ENCODE peak calls at places on chromosomes 2 and 18, in six cellular contexts. One of them, this sample, is unnamed.

GRCh38 chr2:234020332-234020731 is 30.2 kb upstream of the SPP2 start:
- DNase-seq in WTC11: no peak
- DNase-seq in amygdala: no peak
- DNase-seq in stimulated activated CD4-positive, alpha-beta T cell treated with anti-CD3 and anti-CD28 coated beads, TNF-alpha, amount 100 ng/mL, for 1 hour: no peak
- DNase-seq in H54: no peak
- DNase-seq in GF-D8: no peak
- DNase-seq in this sample: no peak

GRCh38 chr2:158319269-158319668 is 137.3 kb downstream of the CCDC148 start:
- DNase-seq in H54: no peak
- DNase-seq in stimulated activated CD4-positive, alpha-beta T cell treated with anti-CD3 and anti-CD28 coated beads, TNF-alpha, amount 100 ng/mL, for 1 hour: no peak
- DNase-seq in amygdala: no peak
- DNase-seq in WTC11: no peak
- DNase-seq in GF-D8: no peak
- DNase-seq in this sample: no peak

GRCh38 chr2:166900700-166901099 is 12.4 kb downstream of the XIRP2 start:
- DNase-seq in WTC11: no peak
- DNase-seq in amygdala: no peak
- DNase-seq in stimulated activated CD4-positive, alpha-beta T cell treated with anti-CD3 and anti-CD28 coated beads, TNF-alpha, amount 100 ng/mL, for 1 hour: no peak
- DNase-seq in H54: no peak
- DNase-seq in GF-D8: no peak
- DNase-seq in this sample: peak; percentile 67

GRCh38 chr2:121485039-121485438 is 45.6 kb upstream of the RNU4ATAC start:
- DNase-seq in GF-D8: no peak
- DNase-seq in stimulated activated CD4-positive, alpha-beta T cell treated with anti-CD3 and anti-CD28 coated beads, TNF-alpha, amount 100 ng/mL, for 1 hour: no peak
- DNase-seq in WTC11: no peak
- DNase-seq in amygdala: no peak
- DNase-seq in H54: peak; percentile 52
- DNase-seq in this sample: no peak

GRCh38 chr18:57859314-57859713 is 56.2 kb upstream of the ATP8B1 start:
- DNase-seq in GF-D8: no peak
- DNase-seq in stimulated activated CD4-positive, alpha-beta T cell treated with anti-CD3 and anti-CD28 coated beads, TNF-alpha, amount 100 ng/mL, for 1 hour: no peak
- DNase-seq in amygdala: no peak
- DNase-seq in WTC11: peak; percentile 20
- DNase-seq in H54: no peak
- DNase-seq in this sample: peak; percentile 44

GRCh38 chr2:86764661-86765307 is 25.9 kb downstream of the CD8A start:
- DNase-seq in WTC11: no peak
- DNase-seq in stimulated activated CD4-positive, alpha-beta T cell treated with anti-CD3 and anti-CD28 coated beads, TNF-alpha, amount 100 ng/mL, for 1 hour: no peak
- DNase-seq in amygdala: no peak
- DNase-seq in H54: no peak
- DNase-seq in GF-D8: peak; percentile 11
- DNase-seq in this sample: peak; percentile 43

GRCh38 chr2:134399096-134399495 is 145.2 kb downstream of the MGAT5 start:
- DNase-seq in WTC11: no peak
- DNase-seq in H54: no peak
- DNase-seq in stimulated activated CD4-positive, alpha-beta T cell treated with anti-CD3 and anti-CD28 coated beads, TNF-alpha, amount 100 ng/mL, for 1 hour: no peak
- DNase-seq in GF-D8: peak; percentile 26
- DNase-seq in amygdala: no peak
- DNase-seq in this sample: no peak

GRCh38 chr18:9673296-9674251 is 34.5 kb upstream of the RAB31 start:
- DNase-seq in stimulated activated CD4-positive, alpha-beta T cell treated with anti-CD3 and anti-CD28 coated beads, TNF-alpha, amount 100 ng/mL, for 1 hour: no peak
- DNase-seq in H54: peak; percentile 40
- DNase-seq in GF-D8: peak; percentile 71
- DNase-seq in amygdala: no peak
- DNase-seq in WTC11: no peak
- DNase-seq in this sample: peak; percentile 86

GRCh38 chr2:120846406-120847095 is 110.9 kb downstream of the GLI2 start:
- DNase-seq in H54: no peak
- DNase-seq in stimulated activated CD4-positive, alpha-beta T cell treated with anti-CD3 and anti-CD28 coated beads, TNF-alpha, amount 100 ng/mL, for 1 hour: no peak
- DNase-seq in amygdala: no peak
- DNase-seq in WTC11: no peak
- DNase-seq in GF-D8: no peak
- DNase-seq in this sample: no peak

GRCh38 chr2:41719756-41720155 is 328.1 kb upstream of the PKDCC start:
- DNase-seq in WTC11: no peak
- DNase-seq in H54: no peak
- DNase-seq in GF-D8: no peak
- DNase-seq in stimulated activated CD4-positive, alpha-beta T cell treated with anti-CD3 and anti-CD28 coated beads, TNF-alpha, amount 100 ng/mL, for 1 hour: no peak
- DNase-seq in amygdala: no peak
- DNase-seq in this sample: no peak

GRCh38 chr2:114784890-114785583 is 342.6 kb downstream of the DPP10 start:
- DNase-seq in GF-D8: no peak
- DNase-seq in amygdala: no peak
- DNase-seq in stimulated activated CD4-positive, alpha-beta T cell treated with anti-CD3 and anti-CD28 coated beads, TNF-alpha, amount 100 ng/mL, for 1 hour: no peak
- DNase-seq in H54: no peak
- DNase-seq in WTC11: no peak
- DNase-seq in this sample: no peak

GRCh38 chr18:2627821-2628276 is 27.7 kb upstream of the SMCHD1 start:
- DNase-seq in amygdala: no peak
- DNase-seq in stimulated activated CD4-positive, alpha-beta T cell treated with anti-CD3 and anti-CD28 coated beads, TNF-alpha, amount 100 ng/mL, for 1 hour: no peak
- DNase-seq in H54: no peak
- DNase-seq in GF-D8: no peak
- DNase-seq in WTC11: no peak
- DNase-seq in this sample: peak; percentile 15

GRCh38 chr2:56685205-56685604 is 501.4 kb downstream of the CCDC85A start:
- DNase-seq in H54: no peak
- DNase-seq in GF-D8: no peak
- DNase-seq in WTC11: no peak
- DNase-seq in amygdala: no peak
- DNase-seq in stimulated activated CD4-positive, alpha-beta T cell treated with anti-CD3 and anti-CD28 coated beads, TNF-alpha, amount 100 ng/mL, for 1 hour: no peak
- DNase-seq in this sample: no peak

GRCh38 chr2:9380702-9381628 is 42.4 kb downstream of the ITGB1BP1 start:
- DNase-seq in H54: peak; percentile 62
- DNase-seq in stimulated activated CD4-positive, alpha-beta T cell treated with anti-CD3 and anti-CD28 coated beads, TNF-alpha, amount 100 ng/mL, for 1 hour: no peak
- DNase-seq in GF-D8: no peak
- DNase-seq in WTC11: no peak
- DNase-seq in amygdala: no peak
- DNase-seq in this sample: peak; percentile 85

GRCh38 chr2:216539791-216540241 is 41.2 kb downstream of the RPL37A start:
- DNase-seq in WTC11: no peak
- DNase-seq in GF-D8: no peak
- DNase-seq in stimulated activated CD4-positive, alpha-beta T cell treated with anti-CD3 and anti-CD28 coated beads, TNF-alpha, amount 100 ng/mL, for 1 hour: no peak
- DNase-seq in H54: no peak
- DNase-seq in amygdala: no peak
- DNase-seq in this sample: no peak

GRCh38 chr2:219178377-219179175 is 501 bp downstream of the RETREG2 start:
- DNase-seq in stimulated activated CD4-positive, alpha-beta T cell treated with anti-CD3 and anti-CD28 coated beads, TNF-alpha, amount 100 ng/mL, for 1 hour: no peak
- DNase-seq in GF-D8: no peak
- DNase-seq in H54: peak; percentile 22
- DNase-seq in WTC11: peak; percentile 47
- DNase-seq in amygdala: no peak
- DNase-seq in this sample: no peak

GRCh38 chr18:8773980-8774379 is 68.6 kb downstream of the MTCL1 start:
- DNase-seq in GF-D8: no peak
- DNase-seq in WTC11: no peak
- DNase-seq in H54: no peak
- DNase-seq in amygdala: no peak
- DNase-seq in stimulated activated CD4-positive, alpha-beta T cell treated with anti-CD3 and anti-CD28 coated beads, TNF-alpha, amount 100 ng/mL, for 1 hour: no peak
- DNase-seq in this sample: no peak

GRCh38 chr2:219997341-219997851 is 370.0 kb downstream of the SLC4A3 start:
- DNase-seq in H54: no peak
- DNase-seq in amygdala: peak; percentile 16
- DNase-seq in GF-D8: no peak
- DNase-seq in WTC11: peak; percentile 85
- DNase-seq in stimulated activated CD4-positive, alpha-beta T cell treated with anti-CD3 and anti-CD28 coated beads, TNF-alpha, amount 100 ng/mL, for 1 hour: no peak
- DNase-seq in this sample: no peak

GRCh38 chr2:28796620-28797019 is 14.0 kb upstream of the SPDYA start:
- DNase-seq in WTC11: no peak
- DNase-seq in H54: no peak
- DNase-seq in GF-D8: no peak
- DNase-seq in amygdala: no peak
- DNase-seq in stimulated activated CD4-positive, alpha-beta T cell treated with anti-CD3 and anti-CD28 coated beads, TNF-alpha, amount 100 ng/mL, for 1 hour: no peak
- DNase-seq in this sample: no peak

GRCh38 chr2:102895386-102895785 is 133.6 kb downstream of the TMEM182 start:
- DNase-seq in GF-D8: peak; percentile 95
- DNase-seq in WTC11: peak; percentile 32
- DNase-seq in amygdala: no peak
- DNase-seq in stimulated activated CD4-positive, alpha-beta T cell treated with anti-CD3 and anti-CD28 coated beads, TNF-alpha, amount 100 ng/mL, for 1 hour: no peak
- DNase-seq in H54: no peak
- DNase-seq in this sample: no peak

GRCh38 chr18:70663141-70663540 is 374.3 kb downstream of the SOCS6 start:
- DNase-seq in WTC11: no peak
- DNase-seq in H54: no peak
- DNase-seq in stimulated activated CD4-positive, alpha-beta T cell treated with anti-CD3 and anti-CD28 coated beads, TNF-alpha, amount 100 ng/mL, for 1 hour: no peak
- DNase-seq in amygdala: no peak
- DNase-seq in GF-D8: no peak
- DNase-seq in this sample: no peak

GRCh38 chr18:63515279-63515678 is 26.9 kb upstream of the SERPINB12 start:
- DNase-seq in H54: no peak
- DNase-seq in stimulated activated CD4-positive, alpha-beta T cell treated with anti-CD3 and anti-CD28 coated beads, TNF-alpha, amount 100 ng/mL, for 1 hour: no peak
- DNase-seq in amygdala: no peak
- DNase-seq in WTC11: no peak
- DNase-seq in GF-D8: no peak
- DNase-seq in this sample: no peak

GRCh38 chr2:65070172-65070830 is 14.1 kb downstream of the CEP68 start:
- DNase-seq in stimulated activated CD4-positive, alpha-beta T cell treated with anti-CD3 and anti-CD28 coated beads, TNF-alpha, amount 100 ng/mL, for 1 hour: no peak
- DNase-seq in WTC11: no peak
- DNase-seq in H54: peak; percentile 34
- DNase-seq in GF-D8: no peak
- DNase-seq in amygdala: no peak
- DNase-seq in this sample: peak; percentile 84

GRCh38 chr2:64538764-64539433 is 14.8 kb downstream of the AFTPH start:
- DNase-seq in GF-D8: no peak
- DNase-seq in amygdala: no peak
- DNase-seq in stimulated activated CD4-positive, alpha-beta T cell treated with anti-CD3 and anti-CD28 coated beads, TNF-alpha, amount 100 ng/mL, for 1 hour: no peak
- DNase-seq in WTC11: no peak
- DNase-seq in H54: no peak
- DNase-seq in this sample: no peak

GRCh38 chr2:18545384-18545783 is 15.1 kb downstream of the RDH14 start:
- DNase-seq in WTC11: no peak
- DNase-seq in GF-D8: no peak
- DNase-seq in stimulated activated CD4-positive, alpha-beta T cell treated with anti-CD3 and anti-CD28 coated beads, TNF-alpha, amount 100 ng/mL, for 1 hour: no peak
- DNase-seq in H54: no peak
- DNase-seq in amygdala: no peak
- DNase-seq in this sample: no peak

GRCh38 chr2:48715042-48715899 is 40.3 kb downstream of the LHCGR start:
- DNase-seq in amygdala: no peak
- DNase-seq in H54: no peak
- DNase-seq in stimulated activated CD4-positive, alpha-beta T cell treated with anti-CD3 and anti-CD28 coated beads, TNF-alpha, amount 100 ng/mL, for 1 hour: no peak
- DNase-seq in WTC11: no peak
- DNase-seq in GF-D8: no peak
- DNase-seq in this sample: no peak

GRCh38 chr2:190359896-190360376 is 16.5 kb downstream of the INPP1 start:
- DNase-seq in H54: no peak
- DNase-seq in WTC11: no peak
- DNase-seq in GF-D8: no peak
- DNase-seq in amygdala: peak; percentile 55
- DNase-seq in stimulated activated CD4-positive, alpha-beta T cell treated with anti-CD3 and anti-CD28 coated beads, TNF-alpha, amount 100 ng/mL, for 1 hour: no peak
- DNase-seq in this sample: peak; percentile 51

GRCh38 chr2:133986881-133987793 is 266.7 kb upstream of the MGAT5 start:
- DNase-seq in stimulated activated CD4-positive, alpha-beta T cell treated with anti-CD3 and anti-CD28 coated beads, TNF-alpha, amount 100 ng/mL, for 1 hour: no peak
- DNase-seq in H54: no peak
- DNase-seq in amygdala: no peak
- DNase-seq in GF-D8: no peak
- DNase-seq in WTC11: no peak
- DNase-seq in this sample: no peak

GRCh38 chr2:74497777-74498499 is 1.5 kb downstream of the LBX2 start:
- DNase-seq in stimulated activated CD4-positive, alpha-beta T cell treated with anti-CD3 and anti-CD28 coated beads, TNF-alpha, amount 100 ng/mL, for 1 hour: no peak
- DNase-seq in H54: no peak
- DNase-seq in WTC11: peak; percentile 71
- DNase-seq in GF-D8: no peak
- DNase-seq in amygdala: no peak
- DNase-seq in this sample: no peak

GRCh38 chr2:17813742-17814458 is 2.4 kb upstream of the MSGN1 start:
- DNase-seq in GF-D8: no peak
- DNase-seq in WTC11: no peak
- DNase-seq in H54: no peak
- DNase-seq in stimulated activated CD4-positive, alpha-beta T cell treated with anti-CD3 and anti-CD28 coated beads, TNF-alpha, amount 100 ng/mL, for 1 hour: no peak
- DNase-seq in amygdala: no peak
- DNase-seq in this sample: no peak

GRCh38 chr2:10948165-10948564 is 36.4 kb downstream of the KCNF1 start:
- DNase-seq in amygdala: no peak
- DNase-seq in H54: no peak
- DNase-seq in GF-D8: no peak
- DNase-seq in WTC11: no peak
- DNase-seq in stimulated activated CD4-positive, alpha-beta T cell treated with anti-CD3 and anti-CD28 coated beads, TNF-alpha, amount 100 ng/mL, for 1 hour: no peak
- DNase-seq in this sample: no peak

GRCh38 chr2:167294775-167295140 is 406.5 kb downstream of the XIRP2 start:
- DNase-seq in WTC11: no peak
- DNase-seq in GF-D8: no peak
- DNase-seq in amygdala: no peak
- DNase-seq in H54: peak; percentile 2
- DNase-seq in stimulated activated CD4-positive, alpha-beta T cell treated with anti-CD3 and anti-CD28 coated beads, TNF-alpha, amount 100 ng/mL, for 1 hour: no peak
- DNase-seq in this sample: no peak

GRCh38 chr2:127365211-127365643 is 22.5 kb downstream of the MAP3K2 start:
- DNase-seq in stimulated activated CD4-positive, alpha-beta T cell treated with anti-CD3 and anti-CD28 coated beads, TNF-alpha, amount 100 ng/mL, for 1 hour: no peak
- DNase-seq in amygdala: no peak
- DNase-seq in H54: no peak
- DNase-seq in GF-D8: no peak
- DNase-seq in WTC11: no peak
- DNase-seq in this sample: no peak

GRCh38 chr2:85413592-85414421 is 3.6 kb upstream of the CAPG start:
- DNase-seq in amygdala: no peak
- DNase-seq in GF-D8: no peak
- DNase-seq in WTC11: peak; percentile 58
- DNase-seq in H54: peak; percentile 68
- DNase-seq in stimulated activated CD4-positive, alpha-beta T cell treated with anti-CD3 and anti-CD28 coated beads, TNF-alpha, amount 100 ng/mL, for 1 hour: no peak
- DNase-seq in this sample: no peak

GRCh38 chr2:101388232-101388631 is 929 bp upstream of the CREG2 start:
- DNase-seq in WTC11: peak; percentile 9
- DNase-seq in amygdala: no peak
- DNase-seq in stimulated activated CD4-positive, alpha-beta T cell treated with anti-CD3 and anti-CD28 coated beads, TNF-alpha, amount 100 ng/mL, for 1 hour: no peak
- DNase-seq in GF-D8: no peak
- DNase-seq in H54: peak; percentile 50
- DNase-seq in this sample: no peak

GRCh38 chr2:241298554-241299165 is 16.8 kb downstream of the HDLBP start:
- DNase-seq in GF-D8: no peak
- DNase-seq in H54: no peak
- DNase-seq in amygdala: no peak
- DNase-seq in stimulated activated CD4-positive, alpha-beta T cell treated with anti-CD3 and anti-CD28 coated beads, TNF-alpha, amount 100 ng/mL, for 1 hour: no peak
- DNase-seq in WTC11: no peak
- DNase-seq in this sample: no peak

GRCh38 chr2:137192366-137193315 is 427.3 kb downstream of the THSD7B start:
- DNase-seq in H54: no peak
- DNase-seq in WTC11: no peak
- DNase-seq in GF-D8: no peak
- DNase-seq in amygdala: no peak
- DNase-seq in stimulated activated CD4-positive, alpha-beta T cell treated with anti-CD3 and anti-CD28 coated beads, TNF-alpha, amount 100 ng/mL, for 1 hour: no peak
- DNase-seq in this sample: peak; percentile 15